ENCODE peak calls at places on chromosomes 6 and 20, in six cellular contexts. V, D, F, H, Z and M are unnamed samples.

GRCh38 chr20:54350415-54350814 is 125.0 kb upstream of the DOK5 start:
- DNase-seq in D (no peak), V (no peak), H (no peak), F (no peak), Z (no peak), M (no peak)

GRCh38 chr6:168971549-168971948 is 282.1 kb downstream of the THBS2 start:
- DNase-seq in H (no peak), Z (no peak), D (no peak), V (no peak), F (no peak), M (no peak)

GRCh38 chr6:51214442-51214841 is 395.8 kb downstream of the TFAP2B start:
- DNase-seq in H (no peak), D (no peak), F (no peak), V (no peak), Z (peak; percentile 3), M (no peak)

GRCh38 chr20:48098099-48098498 is 312.8 kb upstream of the SULF2 start:
- DNase-seq in F (no peak), V (no peak), D (no peak), Z (no peak), H (no peak), M (no peak)

GRCh38 chr6:72826744-72827438 is 205.0 kb downstream of the KCNQ5 start:
- DNase-seq in V (no peak), Z (no peak), H (no peak), F (no peak), D (no peak), M (no peak)

GRCh38 chr6:43801489-43802181 is 31.6 kb downstream of the VEGFA start:
- DNase-seq in D (no peak), F (no peak), H (no peak), V (no peak), Z (no peak), M (no peak)

GRCh38 chr6:15299430-15300131 is 53.7 kb downstream of the JARID2 start:
- DNase-seq in D (no peak), Z (peak; percentile 96), V (peak; percentile 56), H (peak; percentile 80), F (peak; percentile 77), M (peak; percentile 54)

GRCh38 chr6:5995705-5996686 is 10.7 kb downstream of the NRN1 start:
- DNase-seq in H (no peak), Z (no peak), F (no peak), V (peak; percentile 75), D (peak; percentile 66), M (no peak)

GRCh38 chr6:42396720-42397119 is 55.0 kb downstream of the TRERF1 start:
- DNase-seq in Z (no peak), H (no peak), F (no peak), D (no peak), V (no peak), M (no peak)

DNA sequence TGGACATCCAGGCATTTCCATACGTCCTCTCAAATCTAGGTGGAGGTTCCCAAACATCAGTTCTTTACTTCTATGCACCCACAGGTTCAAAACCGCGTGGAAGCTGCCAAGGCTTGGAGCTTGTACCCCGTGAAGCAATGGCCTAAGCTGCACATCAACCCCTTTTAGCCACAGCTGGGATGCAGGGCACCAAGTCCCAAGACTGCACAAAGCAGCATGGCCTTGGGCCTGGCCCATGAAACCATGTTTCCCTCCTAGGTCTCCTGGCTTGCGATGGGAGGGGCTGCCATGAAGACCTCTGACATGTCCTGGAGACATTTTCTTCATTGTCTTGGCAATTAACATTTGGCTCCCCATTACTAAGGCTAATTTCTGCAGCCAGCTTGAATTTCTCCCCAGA is 88.9 kb upstream of the CBLN4 start:
- DNase-seq in Z (no peak), F (no peak), H (no peak), D (no peak), V (no peak), M (no peak)
- TF ChIP-seq CTCF in Z (no peak), F (no peak), H (no peak), D (no peak), V (no peak), M (no peak)

DNA sequence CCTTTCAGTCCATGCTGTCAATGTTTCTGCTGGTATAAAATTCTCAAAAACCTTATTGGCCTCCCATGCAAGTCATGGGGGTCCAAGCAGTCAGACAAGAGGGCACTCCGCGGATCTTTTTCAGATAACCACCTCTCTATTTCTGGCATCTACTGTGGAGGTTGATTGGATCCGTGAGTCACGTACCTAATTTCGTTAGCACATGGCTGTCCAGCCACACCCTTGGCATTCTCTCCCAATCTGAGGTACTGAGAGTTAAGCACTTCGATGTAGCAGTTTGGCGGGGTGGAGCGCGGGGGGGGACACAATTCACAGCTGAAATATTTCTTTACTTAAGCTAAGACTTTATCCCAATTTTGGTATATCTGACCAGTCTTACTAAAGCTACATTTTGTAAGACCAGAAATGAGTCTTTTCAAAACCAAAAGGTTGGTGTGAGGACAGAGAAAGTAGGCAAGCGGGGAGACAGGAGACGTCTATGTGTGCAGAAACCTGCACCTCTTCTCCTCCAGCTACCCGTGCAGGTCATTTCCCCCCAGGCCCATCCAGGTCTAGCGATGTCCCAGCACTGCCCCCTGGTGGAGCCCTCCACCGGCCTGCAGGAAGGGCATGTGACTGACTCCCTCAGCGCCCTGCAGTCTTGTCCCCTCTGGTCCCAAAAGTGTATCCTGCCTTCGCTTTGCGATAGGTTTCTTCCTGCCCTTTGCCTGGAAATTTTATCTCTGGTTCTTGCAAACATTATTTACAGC is 113.1 kb downstream of the ADAT2 start:
- DNase-seq in Z (peak; percentile 60), H (peak; percentile 28), D (no peak), F (peak; percentile 12), V (peak; percentile 52), M (no peak)
- TF ChIP-seq CTCF in Z (peak; percentile 52), H (peak; percentile 82), D (peak; percentile 43), F (peak; percentile 13), V (peak; percentile 43), M (peak; percentile 48)

GRCh38 chr6:163825033-163825432 is 410.5 kb downstream of the QKI start:
- DNase-seq in V (no peak), D (no peak), F (no peak), Z (no peak), H (no peak), M (no peak)

GRCh38 chr6:163820171-163820570 is 405.7 kb downstream of the QKI start:
- DNase-seq in F (no peak), V (no peak), D (no peak), Z (no peak), H (no peak), M (no peak)

GRCh38 chr6:163826668-163827067 is 412.1 kb downstream of the QKI start:
- DNase-seq in H (no peak), V (no peak), Z (no peak), D (no peak), F (no peak), M (no peak)

GRCh38 chr6:163820745-163821456 is 406.4 kb downstream of the QKI start:
- DNase-seq in V (no peak), F (no peak), D (no peak), Z (no peak), H (no peak), M (no peak)

GRCh38 chr6:163823577-163823976 is 409.1 kb downstream of the QKI start:
- DNase-seq in H (no peak), D (no peak), Z (no peak), F (no peak), V (no peak), M (no peak)
- TF ChIP-seq CTCF in H (no peak), D (no peak), Z (no peak), F (no peak), V (no peak), M (no peak)

DNA sequence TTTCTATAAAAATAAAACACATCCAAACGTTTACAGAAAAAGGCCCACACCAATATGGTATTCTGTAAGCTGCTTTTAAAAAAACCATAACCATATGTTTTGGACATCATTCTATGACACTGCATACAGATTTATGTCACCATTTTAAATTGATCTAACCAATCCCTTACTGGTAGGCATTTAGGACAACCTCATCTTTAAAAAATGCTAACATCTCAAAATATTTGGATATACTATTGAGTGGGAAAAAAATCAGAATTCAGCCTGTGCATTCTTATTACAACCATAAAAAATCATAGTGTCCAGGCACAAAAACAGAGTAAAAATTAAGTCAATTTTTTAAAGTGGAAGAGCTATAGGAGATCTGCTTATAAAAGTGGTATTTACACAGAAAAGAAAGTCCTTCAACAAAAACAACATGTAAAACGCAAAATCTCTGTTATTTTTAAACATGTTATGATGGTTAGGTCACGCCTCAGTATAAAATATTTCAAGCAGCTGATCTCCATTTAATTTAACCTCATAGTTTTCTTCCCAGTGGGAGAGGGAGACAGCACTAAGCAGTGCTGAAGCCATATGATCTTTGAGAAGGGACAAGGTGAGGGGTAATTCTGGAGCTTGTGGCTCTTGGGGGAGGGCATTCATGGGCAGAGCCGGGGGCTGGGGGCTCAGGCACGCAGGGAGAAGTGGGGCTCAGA is 21.2 kb downstream of the TRAM2 start:
- DNase-seq in H (no peak), Z (no peak), F (no peak), D (no peak), V (no peak), M (no peak)
- TF ChIP-seq CTCF in H (no peak), Z (no peak), F (no peak), D (no peak), V (no peak), M (no peak)

DNA sequence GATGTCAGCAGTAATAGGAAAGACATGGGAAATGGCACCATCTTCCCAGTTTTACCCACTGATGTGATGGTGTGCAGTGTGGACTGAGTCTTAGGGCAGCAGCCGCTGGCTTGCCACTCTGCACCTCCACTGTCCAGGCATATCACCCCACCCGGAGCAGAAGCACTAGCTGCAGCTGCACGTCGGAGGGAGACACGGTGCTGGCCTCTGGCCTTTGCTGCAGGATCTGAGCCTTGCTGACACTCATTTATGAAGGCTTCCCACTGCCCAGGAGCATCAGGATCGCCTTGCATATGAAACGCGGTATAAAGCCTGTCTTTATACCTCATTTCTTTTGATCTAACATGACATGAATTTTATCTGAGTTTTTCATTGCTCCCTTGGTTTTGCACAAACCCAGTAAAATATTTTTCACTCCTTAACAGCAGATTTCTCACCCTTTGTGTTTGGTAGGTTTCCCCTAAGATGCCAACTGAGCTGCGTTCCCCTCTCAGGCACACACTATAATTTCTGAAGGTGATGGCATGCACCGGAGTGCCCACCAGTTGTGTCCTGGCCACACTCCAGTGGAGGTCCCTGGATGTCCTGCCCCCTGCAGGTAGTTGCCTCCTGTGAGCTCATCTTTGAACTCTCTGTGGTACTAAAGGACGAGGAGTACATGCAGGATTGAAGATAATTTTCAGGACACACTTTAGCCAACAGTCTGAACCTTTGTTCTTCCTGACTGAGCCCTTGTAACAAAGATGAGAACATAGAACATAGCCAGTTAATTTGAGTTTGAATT is 8.9 kb upstream of the EXOC2 start:
- DNase-seq in V (no peak), H (no peak), F (no peak), D (no peak), Z (no peak), M (no peak)
- TF ChIP-seq CTCF in V (no peak), H (peak; percentile 36), F (no peak), D (no peak), Z (peak; percentile 8), M (no peak)

GRCh38 chr20:41572010-41572572 is 46.1 kb downstream of the CHD6 start:
- DNase-seq in F (no peak), H (no peak), Z (no peak), V (no peak), D (no peak), M (no peak)
- TF ChIP-seq CTCF in F (peak; percentile 11), H (no peak), Z (no peak), V (no peak), D (no peak), M (no peak)

GRCh38 chr6:30462482-30462881 is 26.8 kb upstream of the HLA-E start:
- DNase-seq in F (no peak), H (no peak), Z (no peak), D (no peak), V (no peak), M (no peak)
- TF ChIP-seq CTCF in F (no peak), H (no peak), Z (no peak), D (no peak), V (no peak), M (no peak)